ENCODE peak calls at places on chromosomes 7 and 10, in nine cellular contexts. H, L, Z, M, B, G, J, T and K are unnamed samples.

GRCh38 chr7:133853706-133854276 is 273.3 kb upstream of the LRGUK start:
- DNase-seq in H (no peak), L (peak; percentile 54), Z (no peak), M (no peak), B (peak; percentile 21), G (peak; percentile 49), J (no peak), T (no peak), K (no peak)

GRCh38 chr7:29401827-29402226 is 161.8 kb upstream of the PRR15 start:
- DNase-seq in H (no peak), L (no peak), Z (no peak), M (no peak), B (no peak), G (no peak), J (no peak), T (no peak), K (no peak)

GRCh38 chr10:132061465-132062180 is 4.1 kb upstream of the JAKMIP3 start:
- DNase-seq in H (no peak), L (no peak), Z (no peak), M (no peak), B (no peak), G (peak; percentile 15), J (no peak), T (no peak), K (no peak)

GRCh38 chr7:64946772-64947171 is 43.7 kb downstream of the ZNF273 start:
- DNase-seq in H (no peak), L (no peak), Z (peak; percentile 27), M (no peak), B (no peak), G (no peak), J (no peak), T (no peak), K (no peak)

GRCh38 chr10:24681476-24682088 is 42.1 kb downstream of the ARHGAP21 start:
- DNase-seq in H (no peak), L (no peak), Z (no peak), M (no peak), B (no peak), G (no peak), J (no peak), T (no peak), K (no peak)

GRCh38 chr10:87605656-87606308 is 53.9 kb upstream of the PAPSS2 start:
- DNase-seq in H (no peak), L (no peak), Z (no peak), M (no peak), B (no peak), G (no peak), J (no peak), T (no peak), K (no peak)

GRCh38 chr7:79272066-79272669 is 181.3 kb downstream of the MAGI2 start:
- DNase-seq in H (no peak), L (peak; percentile 39), Z (no peak), M (no peak), B (no peak), G (no peak), J (no peak), T (no peak), K (no peak)

GRCh38 chr10:21174670-21175495 is 277.8 kb upstream of the NEBL start:
- DNase-seq in H (no peak), L (peak; percentile 48), Z (no peak), M (no peak), B (no peak), G (no peak), J (no peak), T (no peak), K (no peak)

GRCh38 chr10:63246361-63246760 is 113.2 kb downstream of the NRBF2 start:
- DNase-seq in H (no peak), L (no peak), Z (no peak), M (no peak), B (no peak), G (no peak), J (no peak), T (no peak), K (no peak)

GRCh38 chr10:63241898-63242297 is 108.8 kb downstream of the NRBF2 start:
- DNase-seq in H (no peak), L (no peak), Z (no peak), M (no peak), B (no peak), G (no peak), J (no peak), T (no peak), K (no peak)

GRCh38 chr10:63236113-63236935 is 103.2 kb downstream of the NRBF2 start:
- DNase-seq in H (no peak), L (peak; percentile 82), Z (no peak), M (peak; percentile 26), B (no peak), G (peak; percentile 50), J (peak; percentile 48), T (no peak), K (no peak)

GRCh38 chr10:63237396-63237795 is 104.3 kb downstream of the NRBF2 start:
- DNase-seq in H (no peak), L (peak; percentile 22), Z (no peak), M (no peak), B (no peak), G (no peak), J (no peak), T (no peak), K (no peak)

GRCh38 chr10:63240807-63241206 is 107.7 kb downstream of the NRBF2 start:
- DNase-seq in H (no peak), L (no peak), Z (no peak), M (no peak), B (no peak), G (no peak), J (no peak), T (no peak), K (no peak)
- H3K4me1 ChIP-seq in H (peaks cover 2% of the 10 kb centered on the region), L (peaks cover 41% of the 10 kb centered on the region), Z (peaks cover 33% of the 10 kb centered on the region), M (peaks cover 20% of the 10 kb centered on the region), B (peaks cover 4% of the 10 kb centered on the region), G (peaks cover 12% of the 10 kb centered on the region), J (peaks cover 17% of the 10 kb centered on the region), T (peaks cover 54% of the 10 kb centered on the region), K (peaks cover 92% of the 10 kb centered on the region)

GRCh38 chr7:76292206-76292573 is 10.3 kb upstream of the HSPB1 start:
- DNase-seq in H (no peak), L (no peak), Z (no peak), M (no peak), B (no peak), G (no peak), J (peak; percentile 74), T (no peak), K (no peak)

GRCh38 chr7:76291346-76292205 is 10.9 kb upstream of the HSPB1 start:
- DNase-seq in H (peak; percentile 95), L (peak; percentile 95), Z (peak; percentile 88), M (peak; percentile 95), B (peak; percentile 91), G (peak; percentile 95), J (peak; percentile 96), T (peak; percentile 94), K (peak; percentile 94)

GRCh38 chr7:76293407-76293901 is 9.0 kb upstream of the HSPB1 start:
- DNase-seq in H (no peak), L (no peak), Z (no peak), M (no peak), B (no peak), G (no peak), J (peak; percentile 87), T (no peak), K (no peak)

GRCh38 chr7:76296743-76297740 is 5.4 kb upstream of the HSPB1 start:
- DNase-seq in H (peak; percentile 62), L (no peak), Z (no peak), M (peak; percentile 77), B (no peak), G (peak; percentile 90), J (peak; percentile 89), T (peak; percentile 53), K (no peak)

GRCh38 chr7:76294344-76295024 is 8.0 kb upstream of the HSPB1 start:
- DNase-seq in H (peak; percentile 97), L (peak; percentile 83), Z (peak; percentile 95), M (peak; percentile 98), B (no peak), G (peak; percentile 96), J (peak; percentile 98), T (peak; percentile 99), K (peak; percentile 90)
- TF ChIP-seq POLR2A in H (peak; percentile 1), L (no peak), Z (peak; percentile 29), M (no peak), B (no peak), G (peak; percentile 48), J (peak; percentile 45), T (no peak), K (no peak)

DNA sequence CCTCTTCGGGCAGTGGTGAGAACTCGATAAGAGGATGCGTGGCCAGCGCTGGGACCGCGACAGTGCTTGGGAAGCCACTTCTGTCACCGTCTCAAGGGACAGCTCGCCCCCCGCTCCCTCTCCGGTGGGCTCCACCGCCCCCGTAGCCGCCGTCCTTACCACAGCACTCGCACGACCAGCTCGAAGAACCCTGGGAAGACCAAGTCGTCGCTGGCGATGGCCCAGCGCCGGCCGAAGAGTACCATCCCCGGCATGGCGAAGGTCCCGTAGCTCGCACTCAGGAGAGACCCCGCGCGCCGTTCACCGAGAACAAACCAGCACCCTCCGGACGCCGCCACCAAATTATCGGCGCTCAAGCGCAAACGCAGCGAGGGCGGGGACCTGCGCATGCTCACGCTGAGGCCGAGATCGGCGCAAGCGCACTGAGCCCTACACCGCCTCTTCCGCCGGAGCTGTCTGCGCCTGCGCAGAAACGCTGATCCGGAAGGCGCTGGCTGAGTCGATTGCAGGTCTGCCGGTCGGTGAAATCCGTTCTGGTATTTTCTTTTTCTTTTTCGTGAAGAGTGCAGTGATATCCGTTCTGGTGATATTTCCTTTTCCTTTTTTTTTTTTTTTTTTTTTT is at the start of gene DAGLB:
- DNase-seq in H (peak; percentile 97), L (peak; percentile 79), Z (peak; percentile 96), M (peak; percentile 91), B (peak; percentile 89), G (peak; percentile 96), J (peak; percentile 91), T (peak; percentile 95), K (peak; percentile 99)
- TF ChIP-seq CTCF in H (no peak), L (no peak), Z (no peak), M (no peak), B (no peak), G (no peak), J (no peak), T (no peak), K (no peak)

GRCh38 chr10:80526742-80527141 is 11.0 kb upstream of the SH2D4B start:
- DNase-seq in H (no peak), L (no peak), Z (no peak), M (no peak), B (no peak), G (no peak), J (no peak), T (no peak), K (no peak)

GRCh38 chr10:80529604-80530003 is 8.1 kb upstream of the SH2D4B start:
- DNase-seq in H (no peak), L (no peak), Z (no peak), M (no peak), B (no peak), G (no peak), J (no peak), T (peak; percentile 57), K (no peak)

GRCh38 chr10:80528901-80529300 is 8.8 kb upstream of the SH2D4B start:
- DNase-seq in H (no peak), L (no peak), Z (no peak), M (no peak), B (no peak), G (no peak), J (no peak), T (no peak), K (no peak)

GRCh38 chr10:80530251-80530650 is 7.5 kb upstream of the SH2D4B start:
- DNase-seq in H (no peak), L (peak; percentile 27), Z (peak; percentile 77), M (peak; percentile 49), B (no peak), G (no peak), J (no peak), T (no peak), K (no peak)

DNA sequence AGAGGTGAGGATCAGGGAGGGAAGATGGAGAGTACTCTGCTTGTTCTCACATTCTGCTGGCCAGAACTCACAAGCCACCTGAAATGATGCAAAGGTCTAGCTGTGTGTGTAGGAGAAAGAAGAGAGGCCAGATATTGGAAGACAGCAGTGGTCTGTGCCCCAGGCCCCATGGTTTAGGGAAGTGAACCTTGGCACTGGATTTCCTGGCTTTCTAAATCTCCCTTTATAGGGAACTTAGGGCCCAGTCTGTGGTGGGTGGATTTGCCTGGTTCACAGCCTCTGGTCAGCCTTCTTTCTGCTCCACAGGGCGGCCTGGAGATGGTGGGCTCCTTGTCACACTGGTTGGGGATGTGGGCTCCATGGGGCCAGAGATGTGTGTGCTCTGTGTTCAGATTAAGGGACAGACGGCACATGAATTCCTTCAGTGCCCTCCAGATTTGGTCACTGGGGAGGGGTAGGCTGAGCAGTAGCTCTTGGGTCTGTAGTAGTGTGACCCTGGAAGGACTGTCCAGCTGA is 9.5 kb upstream of the SH2D4B start:
- DNase-seq in H (no peak), L (no peak), Z (no peak), M (no peak), B (no peak), G (no peak), J (no peak), T (no peak), K (no peak)
- H3K4me1 ChIP-seq in H (no peaks in the 10 kb centered on the region), L (peaks cover 4% of the 10 kb centered on the region), Z (no peaks in the 10 kb centered on the region), M (no peaks in the 10 kb centered on the region), B (no peaks in the 10 kb centered on the region), G (no peaks in the 10 kb centered on the region), J (no peaks in the 10 kb centered on the region), T (peaks cover 18% of the 10 kb centered on the region), K (peaks cover 62% of the 10 kb centered on the region)